ENCODE peak calls at places on chromosomes 1 and 21, in nine cellular contexts. O is A172; A is NCI-H2029; H is left colon; I is posterior cingulate gyrus; V is fibroblast of gingiva; F is tibial artery; N is stimulated activated CD4-positive, alpha-beta T cell treated with anti-CD3 and anti-CD28 coated beads, Interleukin-4, amount 100 ng/mL, for 24 hours; U is CD4-positive, alpha-beta memory T cell. B is an unnamed sample.

GRCh38 chr1:221772107-221772506 is 30.2 kb upstream of the DUSP10 start:
- DNase-seq in N (no peak), O (no peak), I (no peak), H (no peak), U (no peak), V (peak), A (no peak), F (no peak), B (no peak)

GRCh38 chr21:35697321-35697808 is 363.0 kb downstream of the SETD4 start:
- DNase-seq in O (peak), V (no peak), A (peak), F (peak), H (peak), U (no peak), I (peak), N (no peak), B (peak)

GRCh38 chr1:188706742-188707141 is 1770.9 kb downstream of the BRINP3 start:
- DNase-seq in F (no peak), I (no peak), O (peak), U (no peak), A (no peak), N (no peak), V (no peak), H (no peak), B (no peak)

GRCh38 chr1:183186820-183187219 is 756 bp downstream of the LAMC2 start:
- DNase-seq in I (no peak), V (no peak), N (no peak), F (no peak), U (no peak), A (no peak), H (no peak), O (no peak), B (no peak)

GRCh38 chr1:226973371-226973897 is 33.3 kb downstream of the COQ8A start:
- DNase-seq in N (no peak), A (no peak), F (peak), H (no peak), V (peak), U (no peak), O (no peak), I (no peak), B (no peak)

GRCh38 chr1:25131794-25132193 is 100.5 kb downstream of the SYF2 start:
- DNase-seq in V (no peak), F (no peak), O (no peak), I (no peak), H (no peak), U (no peak), N (no peak), A (no peak), B (no peak)

GRCh38 chr1:21706151-21706835 is 37.1 kb upstream of the RAP1GAP start:
- DNase-seq in V (peak), A (no peak), I (no peak), O (peak), N (no peak), H (no peak), U (no peak), F (peak), B (no peak)

GRCh38 chr1:152188673-152189591 is 29.9 kb upstream of the RPTN start:
- DNase-seq in A (no peak), I (peak), H (peak), V (peak), F (peak), U (peak), N (peak), O (peak), B (peak)

GRCh38 chr1:9317591-9318331 is 25.1 kb downstream of the SPSB1 start:
- DNase-seq in H (peak), V (peak), N (no peak), O (peak), I (no peak), A (peak), U (no peak), F (no peak), B (no peak)

GRCh38 chr1:21866629-21867009 is 54.6 kb downstream of the LDLRAD2 start:
- DNase-seq in U (no peak), I (no peak), A (no peak), H (no peak), V (no peak), F (no peak), N (no peak), O (no peak), B (no peak)

GRCh38 chr1:105337427-105337826 is 1587.7 kb downstream of the AMY1C start:
- DNase-seq in N (no peak), F (no peak), I (no peak), V (no peak), H (no peak), A (peak), U (no peak), O (no peak), B (no peak)

GRCh38 chr1:214213136-214213535 is 67.8 kb upstream of the SMYD2 start:
- DNase-seq in O (peak), N (no peak), F (no peak), A (no peak), I (no peak), U (no peak), H (no peak), V (no peak), B (no peak)

GRCh38 chr21:33011462-33011861 is 14.3 kb upstream of the OLIG2 start:
- DNase-seq in H (no peak), U (no peak), F (peak), N (no peak), A (peak), O (peak), V (peak), I (no peak), B (no peak)

GRCh38 chr1:158180741-158181576 is at the start of gene CD1D:
- DNase-seq in A (no peak), N (no peak), F (peak), I (peak), H (peak), O (peak), V (no peak), U (no peak), B (peak)

GRCh38 chr1:81912383-81912782 is 111.6 kb downstream of the ADGRL2 start:
- DNase-seq in A (peak), O (no peak), N (no peak), I (no peak), F (no peak), H (no peak), U (no peak), V (no peak), B (no peak)

GRCh38 chr1:84156210-84156621 is 12.1 kb downstream of the PRKACB start:
- DNase-seq in V (peak), F (no peak), U (no peak), N (no peak), H (no peak), O (peak), I (no peak), A (no peak), B (no peak)

GRCh38 chr1:17125756-17126237 is 6.5 kb upstream of the PADI2 start:
- DNase-seq in V (peak), I (peak), F (peak), N (peak), O (peak), U (peak), A (peak), H (peak), B (peak)

GRCh38 chr1:230858918-230859819 is 9.2 kb downstream of the C1orf198 start:
- DNase-seq in N (no peak), F (no peak), I (peak), U (no peak), A (no peak), V (peak), O (peak), H (no peak), B (no peak)